ENCODE peak calls at places on chromosomes 13 and 19, in five cellular contexts. Q is MM.1S; H is ascending aorta; E is CD8-positive, alpha-beta T cell; Y is neuronal stem cell. O is an unnamed sample.

GRCh38 chr13:94550030-94550738 is 45.8 kb downstream of the TGDS start:
- DNase-seq in H (no peak), Q (no peak), E (no peak), Y (no peak), O (no peak)

GRCh38 chr19:38650911-38651584 is 3.6 kb downstream of the ACTN4 start:
- DNase-seq in H (no peak), E (no peak), Y (no peak), Q (no peak), O (peak; percentile 64)

GRCh38 chr13:31441804-31442487 is 242.2 kb downstream of the B3GLCT start:
- DNase-seq in H (no peak), Y (no peak), Q (no peak), E (no peak), O (no peak)

GRCh38 chr19:49447485-49448431 is 3.9 kb downstream of the PIH1D1 start:
- DNase-seq in H (no peak), E (no peak), Q (no peak), Y (no peak), O (no peak)

GRCh38 chr19:10112037-10112751 is 701 bp downstream of the P2RY11 start:
- DNase-seq in Q (peak; percentile 59), Y (no peak), H (no peak), E (peak; percentile 39), O (no peak)

GRCh38 chr19:8877854-8878705 is 45.9 kb downstream of the MBD3L1 start:
- DNase-seq in H (no peak), Q (no peak), E (no peak), Y (no peak), O (no peak)

GRCh38 chr13:110293649-110294048 is 13.3 kb downstream of the COL4A1 start:
- DNase-seq in H (no peak), Q (no peak), Y (no peak), E (no peak), O (no peak)

GRCh38 chr19:50332264-50333038 is 3.3 kb upstream of the KCNC3 start:
- DNase-seq in E (no peak), Q (no peak), H (no peak), Y (no peak), O (no peak)

GRCh38 chr19:55677572-55678028 is 2.6 kb downstream of the EPN1 start:
- DNase-seq in Q (no peak), E (no peak), H (no peak), Y (no peak), O (no peak)

GRCh38 chr13:75359266-75359665 is 122.7 kb downstream of the TBC1D4 start:
- DNase-seq in H (no peak), E (no peak), Q (no peak), Y (no peak), O (no peak)

GRCh38 chr13:73556902-73557301 is 498.1 kb downstream of the KLF5 start:
- DNase-seq in Y (no peak), Q (no peak), E (no peak), H (no peak), O (no peak)

GRCh38 chr19:42412223-42412622 is 15.0 kb downstream of the LIPE start:
- DNase-seq in H (no peak), E (no peak), Q (no peak), Y (no peak), O (no peak)

GRCh38 chr19:31436121-31436776 is 87.0 kb upstream of the TSHZ3 start:
- DNase-seq in H (no peak), E (no peak), Q (no peak), Y (no peak), O (no peak)

GRCh38 chr13:106423530-106423929 is 111.9 kb downstream of the EFNB2 start:
- DNase-seq in H (no peak), E (no peak), Q (no peak), Y (peak; percentile 82), O (no peak)

GRCh38 chr19:46404884-46405658 is 8.3 kb downstream of the CCDC8 start:
- DNase-seq in Y (no peak), Q (no peak), H (no peak), E (no peak), O (no peak)

GRCh38 chr13:99582511-99582910 is 81.2 kb downstream of the TM9SF2 start:
- DNase-seq in H (no peak), Y (no peak), Q (no peak), E (no peak), O (no peak)

GRCh38 chr19:47419037-47419783 is at the start of gene MEIS3:
- DNase-seq in Q (no peak), H (no peak), Y (no peak), E (no peak), O (no peak)

GRCh38 chr13:26280822-26281221 is 26.9 kb downstream of the CDK8 start:
- DNase-seq in E (no peak), H (no peak), Y (no peak), Q (no peak), O (no peak)

GRCh38 chr13:26710166-26710565 is 50.4 kb downstream of the GPR12 start:
- DNase-seq in E (no peak), H (no peak), Q (no peak), Y (no peak), O (no peak)

GRCh38 chr13:113906566-113906965 is 42.7 kb upstream of the GAS6 start:
- DNase-seq in H (no peak), Q (no peak), E (no peak), Y (no peak), O (no peak)

GRCh38 chr13:23804166-23804565 is 85.0 kb downstream of the MIPEP start:
- DNase-seq in Y (no peak), E (no peak), H (no peak), Q (no peak), O (no peak)

GRCh38 chr19:58228584-58229254 is at the start of gene ZNF544:
- DNase-seq in E (peak; percentile 61), Q (peak; percentile 18), Y (peak; percentile 50), H (no peak), O (peak; percentile 35)

GRCh38 chr19:18590273-18591272 is 2.0 kb downstream of the REX1BD start:
- DNase-seq in Y (peak; percentile 93), Q (no peak), H (no peak), E (no peak), O (peak; percentile 85)

GRCh38 chr13:85277753-85278152 is 521.5 kb downstream of the SLITRK6 start:
- DNase-seq in H (no peak), Q (no peak), E (no peak), Y (no peak), O (no peak)

GRCh38 chr19:55494172-55494761 is 6.0 kb downstream of the SSC5D start:
- DNase-seq in Y (no peak), H (no peak), E (no peak), Q (no peak), O (peak; percentile 50)

GRCh38 chr13:93477238-93477637 is 250.6 kb downstream of the GPC6 start:
- DNase-seq in E (no peak), Y (no peak), Q (no peak), H (no peak), O (no peak)

GRCh38 chr19:21109116-21109515 is 27.1 kb downstream of the ZNF714 start:
- DNase-seq in E (no peak), Q (no peak), H (no peak), Y (no peak), O (no peak)

GRCh38 chr19:16418597-16418962 is 53.2 kb downstream of the EPS15L1 start:
- DNase-seq in Y (no peak), H (no peak), E (no peak), Q (no peak), O (no peak)

GRCh38 chr19:51468545-51468920 is 9.8 kb upstream of the CEACAM18 start:
- DNase-seq in Y (no peak), H (no peak), Q (no peak), E (no peak), O (no peak)

GRCh38 chr19:10818306-10819123 is 17.5 kb downstream of the TMED1 start:
- DNase-seq in Q (no peak), Y (no peak), H (no peak), E (no peak), O (no peak)

GRCh38 chr19:38964738-38965137 is 10.8 kb downstream of the FBXO17 start:
- DNase-seq in Q (no peak), Y (no peak), H (no peak), E (no peak), O (no peak)

GRCh38 chr13:73303858-73304257 is 245.1 kb downstream of the KLF5 start:
- DNase-seq in E (no peak), Y (no peak), H (no peak), Q (no peak), O (no peak)

GRCh38 chr19:50181121-50181520 is 18.0 kb upstream of the IZUMO2 start:
- DNase-seq in H (no peak), Q (no peak), Y (no peak), E (no peak), O (no peak)

GRCh38 chr19:41699968-41700323 is 8.5 kb upstream of the CEACAM5 start:
- DNase-seq in H (no peak), Q (no peak), E (no peak), Y (no peak), O (no peak)

DNA sequence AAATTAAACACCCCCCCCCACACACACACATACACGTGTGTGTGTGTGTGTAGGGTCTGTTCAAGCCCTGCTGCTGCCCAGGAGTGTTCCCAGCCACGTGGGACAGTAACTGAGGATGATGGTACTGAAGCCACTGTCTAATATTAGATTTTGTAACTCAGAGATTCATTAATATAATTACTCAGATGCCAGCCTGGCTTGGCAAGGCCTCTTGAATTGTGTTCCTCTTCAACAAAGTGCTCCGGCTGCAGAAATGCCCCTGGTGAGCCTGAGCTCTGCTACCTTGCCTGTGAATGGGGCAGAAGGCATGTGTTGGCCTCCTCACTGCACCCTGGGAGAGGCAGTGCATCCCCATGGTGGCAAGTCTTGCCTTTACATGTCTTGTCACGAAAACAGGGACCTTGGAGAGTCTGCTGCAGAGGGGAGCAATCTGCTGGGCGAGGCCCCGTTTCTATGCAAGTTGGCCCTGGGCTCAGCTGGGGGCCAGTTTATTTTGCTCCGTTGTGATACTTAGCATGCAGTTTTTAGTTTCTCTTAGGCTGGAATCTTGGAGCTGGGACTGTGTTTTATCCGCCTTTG is 44.0 kb downstream of the NFIX start:
- DNase-seq in Y (no peak), E (no peak), H (no peak), Q (no peak), O (no peak)
- H3K4me1 ChIP-seq in Y (no peaks in the 10 kb centered on the region), E (peaks cover 19% of the 10 kb centered on the region), H (peaks cover 40% of the 10 kb centered on the region), Q (peaks cover 12% of the 10 kb centered on the region), O (peaks cover 94% of the 10 kb centered on the region)

GRCh38 chr13:44050450-44051063 is 170.9 kb downstream of the LACC1 start:
- DNase-seq in E (no peak), Q (peak; percentile 13), Y (no peak), H (no peak), O (no peak)
- H3K4me1 ChIP-seq in E (no peaks in the 10 kb centered on the region), Q (no peaks in the 10 kb centered on the region), Y (peaks cover 16% of the 10 kb centered on the region), H (no peaks in the 10 kb centered on the region), O (peaks cover 16% of the 10 kb centered on the region)

GRCh38 chr19:54319049-54319448 is 6.1 kb upstream of the LILRA5 start:
- DNase-seq in H (no peak), Y (no peak), E (no peak), Q (no peak), O (no peak)

GRCh38 chr19:54317108-54317964 is 4.4 kb upstream of the LILRA5 start:
- DNase-seq in Q (no peak), H (no peak), E (no peak), Y (no peak), O (peak; percentile 42)

GRCh38 chr19:54316746-54317107 is 3.8 kb upstream of the LILRA5 start:
- DNase-seq in Q (no peak), Y (no peak), H (no peak), E (no peak), O (no peak)

GRCh38 chr19:54317965-54318240 is 4.9 kb upstream of the LILRA5 start:
- DNase-seq in Y (no peak), Q (no peak), E (no peak), H (no peak), O (no peak)

GRCh38 chr19:54315956-54316355 is 3.0 kb upstream of the LILRA5 start:
- DNase-seq in Q (no peak), E (no peak), H (no peak), Y (no peak), O (no peak)
- H3K4me1 ChIP-seq in Q (no peaks in the 10 kb centered on the region), E (no peaks in the 10 kb centered on the region), H (no peaks in the 10 kb centered on the region), Y (no peaks in the 10 kb centered on the region), O (no peaks in the 10 kb centered on the region)

GRCh38 chr13:29767006-29767405 is 83.4 kb downstream of the UBL3 start:
- DNase-seq in E (no peak), Y (no peak), Q (no peak), H (no peak), O (no peak)
- H3K4me1 ChIP-seq in E (peaks cover 13% of the 10 kb centered on the region), Y (no peaks in the 10 kb centered on the region), Q (peaks cover 4% of the 10 kb centered on the region), H (no peaks in the 10 kb centered on the region), O (no peaks in the 10 kb centered on the region)

O was measured in tibial artery.